ENCODE peak calls at places on chromosomes 13 and 19, in six cellular contexts. U is IMR-90, X is H1, B is mesenchymal stem cell, F is H9, A is trophoblast cell. K is an unnamed sample. For H3K27me3, the result is how much of the 10 kb centered on the place peaks cover.

GRCh38 chr13:60211548-60211947 is 47.8 kb upstream of the DIAPH3 start:
- DNase-seq in U (no peak), X (no peak), B (no peak), F (no peak), A (no peak), K (no peak)

GRCh38 chr13:111039735-111040134 is 75.4 kb upstream of the ARHGEF7 start:
- DNase-seq in U (no peak), X (no peak), B (no peak), F (no peak), A (no peak), K (no peak)

GRCh38 chr19:33988601-33989000 is 183.7 kb upstream of the LSM14A start:
- DNase-seq in U (peak), X (no peak), B (no peak), F (no peak), A (peak), K (no peak)

GRCh38 chr13:18965347-18965855 is 216.2 kb downstream of the TUBA3C start:
- DNase-seq in U (no peak), X (no peak), B (no peak), F (no peak), A (no peak), K (no peak)

GRCh38 chr19:28023064-28023463 is 1189.9 kb downstream of the UQCRFS1 start:
- DNase-seq in U (no peak), X (no peak), B (no peak), F (no peak), A (no peak), K (no peak)

GRCh38 chr19:15260939-15261338 is 28.7 kb upstream of the EPHX3 start:
- DNase-seq in U (no peak), X (no peak), B (peak), F (no peak), A (no peak), K (no peak)

GRCh38 chr13:40764587-40765403 is 6.2 kb downstream of the MRPS31 start:
- DNase-seq in U (no peak), X (no peak), B (no peak), F (no peak), A (no peak), K (no peak)

GRCh38 chr13:50998326-50998725 is 88.7 kb downstream of the RNASEH2B start:
- DNase-seq in U (no peak), X (no peak), B (no peak), F (no peak), A (no peak), K (no peak)

GRCh38 chr13:85148009-85148408 is 651.2 kb downstream of the SLITRK6 start:
- DNase-seq in U (no peak), X (no peak), B (no peak), F (no peak), A (no peak), K (peak)

GRCh38 chr13:44902793-44903192 is 86.5 kb downstream of the NUFIP1 start:
- DNase-seq in U (no peak), X (no peak), B (no peak), F (no peak), A (no peak), K (no peak)

GRCh38 chr13:110054041-110054440 is 252.9 kb downstream of the COL4A1 start:
- DNase-seq in U (no peak), X (no peak), B (no peak), F (no peak), A (no peak), K (no peak)

GRCh38 chr13:39415403-39415802 is 187.6 kb downstream of the LHFPL6 start:
- DNase-seq in U (peak), X (no peak), B (peak), F (peak), A (no peak), K (no peak)

GRCh38 chr19:52935434-52935833 is 12.2 kb upstream of the ZNF888 start:
- DNase-seq in U (peak), X (no peak), B (peak), F (no peak), A (peak), K (no peak)

GRCh38 chr19:48443262-48443661 is 2.5 kb upstream of the GRWD1 start:
- DNase-seq in U (no peak), X (no peak), B (no peak), F (no peak), A (no peak), K (no peak)

GRCh38 chr13:45434556-45435371 is 16.6 kb upstream of the SLC25A30 start:
- DNase-seq in U (no peak), X (no peak), B (no peak), F (no peak), A (no peak), K (no peak)

GRCh38 chr19:4233282-4233853 is 4.0 kb downstream of the EBI3 start:
- DNase-seq in U (peak), X (peak), B (peak), F (peak), A (peak), K (no peak)

GRCh38 chr19:35531291-35531690 is 2.0 kb upstream of the GAPDHS start:
- DNase-seq in U (no peak), X (no peak), B (no peak), F (no peak), A (no peak), K (no peak)

GRCh38 chr19:47761566-47761965 is 16.2 kb downstream of the NOP53 start:
- DNase-seq in U (no peak), X (no peak), B (no peak), F (no peak), A (no peak), K (no peak)

GRCh38 chr13:66660013-66660804 is 569.9 kb downstream of the PCDH9 start:
- DNase-seq in U (peak), X (no peak), B (peak), F (no peak), A (no peak), K (no peak)

DNA sequence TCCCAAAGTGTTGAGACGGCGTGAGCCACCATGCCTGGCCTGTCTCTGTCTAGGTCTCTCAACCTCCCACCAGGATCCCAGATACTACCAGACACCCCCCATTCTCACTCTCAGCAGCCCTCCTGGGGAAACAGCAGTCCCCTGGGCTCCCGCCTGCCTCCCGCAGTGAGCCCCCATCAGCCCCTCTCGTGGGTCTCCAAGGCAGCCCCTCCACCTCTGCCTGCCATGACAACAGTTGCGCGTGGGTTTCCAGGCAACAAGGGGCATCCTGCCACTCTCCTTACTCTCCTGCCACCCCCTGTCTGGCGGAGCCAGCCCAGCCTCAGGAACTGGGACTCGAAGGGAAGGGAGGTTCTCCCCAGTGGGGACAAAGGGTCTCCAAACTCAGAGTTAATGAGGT is 5.2 kb downstream of the LRRC4B start:
- DNase-seq in U (no peak), X (no peak), B (no peak), F (no peak), A (no peak), K (no peak)
- H3K9ac ChIP-seq in U (no peak), X (no peak), B (no peak), F (no peak), A (no peak), K (no peak)

GRCh38 chr13:112981361-112981905 is 12.4 kb downstream of the MCF2L start:
- DNase-seq in U (no peak), X (peak), B (no peak), F (no peak), A (no peak), K (no peak)

GRCh38 chr13:112984501-112984900 is 15.5 kb downstream of the MCF2L start:
- DNase-seq in U (no peak), X (no peak), B (no peak), F (no peak), A (no peak), K (no peak)

GRCh38 chr13:112983428-112984196 is 14.6 kb downstream of the MCF2L start:
- DNase-seq in U (no peak), X (no peak), B (no peak), F (no peak), A (peak), K (no peak)

GRCh38 chr13:112982281-112983041 is 13.4 kb downstream of the MCF2L start:
- DNase-seq in U (no peak), X (no peak), B (no peak), F (no peak), A (no peak), K (no peak)

GRCh38 chr13:112983042-112983305 is 14.0 kb downstream of the MCF2L start:
- DNase-seq in U (no peak), X (no peak), B (no peak), F (no peak), A (no peak), K (no peak)
- H3K27me3 ChIP-seq in U (half or more), X (under half), B (half or more), F (under half), A (under half), K (under half)

GRCh38 chr13:33179463-33179862 is 106.1 kb downstream of the STARD13 start:
- DNase-seq in U (no peak), X (no peak), B (no peak), F (no peak), A (no peak), K (no peak)
- H3K14ac ChIP-seq in U (peak), X (no peak), B (no peak), F (no peak), A (no peak), K (no peak)

GRCh38 chr19:46372901-46373572 is 26.1 kb downstream of the PPP5C start:
- DNase-seq in U (no peak), X (peak), B (peak), F (peak), A (no peak), K (peak)
- H3K9ac ChIP-seq in U (peak), X (no peak), B (peak), F (no peak), A (no peak), K (peak)

DNA sequence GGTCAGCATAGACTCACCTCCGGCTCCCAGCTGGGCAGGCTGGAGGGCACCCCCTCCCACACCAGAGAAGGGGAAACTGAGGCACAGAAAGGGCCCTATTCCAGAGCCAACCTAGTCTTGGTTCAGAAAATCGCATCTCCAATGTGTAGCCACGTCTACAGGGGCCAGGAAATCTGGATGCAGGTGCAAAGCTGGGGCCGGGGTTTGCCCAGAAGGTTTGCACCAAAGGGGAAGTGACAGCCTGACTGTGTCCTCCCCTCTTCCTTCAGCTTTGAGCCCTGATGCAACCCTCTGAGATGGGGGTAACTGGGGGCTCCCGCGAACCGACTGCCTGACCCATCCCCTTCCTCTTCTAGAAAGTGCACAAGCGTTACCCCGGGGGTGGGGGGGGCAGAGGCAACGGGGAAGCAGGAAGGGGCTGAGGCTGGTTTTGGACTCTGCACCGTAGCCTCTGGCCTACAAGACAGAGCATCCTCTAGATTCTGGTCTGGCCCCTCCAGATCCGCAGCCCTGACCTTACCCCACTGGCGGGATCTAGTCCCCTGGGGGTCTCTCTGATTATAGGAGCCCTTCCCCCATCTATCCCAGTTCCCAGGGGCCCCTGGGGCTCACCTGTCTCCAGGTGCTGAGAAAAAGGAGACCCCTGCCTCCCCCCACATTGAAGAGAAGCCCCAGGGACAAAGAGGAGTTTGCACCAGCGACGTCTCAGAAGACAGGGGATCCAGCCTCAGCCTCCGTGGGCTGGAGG is 1.1 kb upstream of the ONECUT3 start:
- DNase-seq in U (no peak), X (no peak), B (no peak), F (no peak), A (no peak), K (no peak)
- H3K27me3 ChIP-seq in U (half or more), X (half or more), B (half or more), F (half or more), A (half or more), K (half or more)

GRCh38 chr19:12778905-12779161 is 3.5 kb upstream of the HOOK2 start:
- DNase-seq in U (no peak), X (no peak), B (no peak), F (no peak), A (no peak), K (no peak)
- H3K14ac ChIP-seq in U (peak), X (no peak), B (no peak), F (no peak), A (peak), K (peak)

GRCh38 chr19:57441979-57442752 is 7.0 kb downstream of the ZNF749 start:
- DNase-seq in U (no peak), X (no peak), B (no peak), F (no peak), A (no peak), K (no peak)
- H3K9ac ChIP-seq in U (no peak), X (no peak), B (no peak), F (no peak), A (no peak), K (no peak)